ENCODE peak calls at places on chromosomes 6 and 20, in seven cellular contexts. U is AG10803, N is cardiac fibroblast, C is MM.1S, A is brain microvascular endothelial cell, X is ovary, H is transverse colon. W is an unnamed sample.

GRCh38 chr6:161226005-161226964 is 47.6 kb downstream of the AGPAT4 start:
- DNase-seq in N (no peak), A (no peak), X (peak), H (no peak), U (no peak), C (peak), W (no peak)

GRCh38 chr6:138844203-138844602 is 48.3 kb downstream of the ECT2L start:
- DNase-seq in U (peak), X (peak), C (no peak), N (peak), A (peak), H (no peak), W (peak)

GRCh38 chr6:110646951-110647910 is 168.0 kb downstream of the CDK19 start:
- DNase-seq in H (no peak), C (no peak), U (no peak), A (no peak), X (no peak), N (no peak), W (no peak)

GRCh38 chr6:82836022-82836575 is 229.5 kb downstream of the UBE3D start:
- DNase-seq in N (no peak), H (no peak), C (no peak), A (no peak), U (no peak), X (no peak), W (no peak)

GRCh38 chr6:142819603-142820335 is 125.2 kb downstream of the HIVEP2 start:
- DNase-seq in N (peak), U (no peak), C (peak), A (no peak), H (no peak), X (no peak), W (peak)

GRCh38 chr20:7497985-7498384 is 442.3 kb downstream of the HAO1 start:
- DNase-seq in U (peak), C (no peak), X (no peak), A (peak), H (no peak), N (peak), W (peak)

GRCh38 chr6:57256541-57256940 is 34.4 kb upstream of the RAB23 start:
- DNase-seq in U (no peak), X (no peak), H (no peak), A (peak), N (peak), C (no peak), W (peak)

GRCh38 chr6:40585661-40586269 is 1.4 kb downstream of the LRFN2 start:
- DNase-seq in X (no peak), N (no peak), A (no peak), U (no peak), C (no peak), H (no peak), W (no peak)

GRCh38 chr6:64012351-64013060 is 376.9 kb downstream of the PHF3 start:
- DNase-seq in U (peak), C (peak), H (peak), A (peak), N (peak), X (no peak), W (peak)

GRCh38 chr20:17595846-17596245 is 26.0 kb downstream of the DSTN start:
- DNase-seq in N (no peak), U (no peak), X (no peak), A (no peak), C (no peak), H (no peak), W (no peak)

GRCh38 chr20:17594443-17594842 is 24.6 kb downstream of the DSTN start:
- DNase-seq in A (peak), N (peak), U (peak), H (no peak), C (no peak), X (no peak), W (peak)

GRCh38 chr20:17590245-17590644 is 20.4 kb downstream of the DSTN start:
- DNase-seq in X (no peak), U (no peak), C (no peak), A (no peak), N (no peak), H (no peak), W (no peak)

GRCh38 chr20:17598013-17598550 is 28.2 kb downstream of the DSTN start:
- DNase-seq in C (no peak), A (no peak), X (no peak), N (no peak), U (no peak), H (no peak), W (no peak)

GRCh38 chr20:17593902-17594301 is 24.0 kb downstream of the DSTN start:
- DNase-seq in N (no peak), H (no peak), U (no peak), X (no peak), C (no peak), A (no peak), W (no peak)
- H3K4me3 ChIP-seq in N (no peak), H (no peak), U (no peak), X (no peak), C (no peak), A (no peak), W (no peak)

GRCh38 chr6:89183294-89183693 is 33.9 kb downstream of the GABRR1 start:
- DNase-seq in U (no peak), A (no peak), C (no peak), N (no peak), H (no peak), X (no peak), W (no peak)
- TF ChIP-seq CTCF in U (no peak), A (no peak), C (no peak), N (no peak), H (no peak), X (no peak), W (no peak)

DNA sequence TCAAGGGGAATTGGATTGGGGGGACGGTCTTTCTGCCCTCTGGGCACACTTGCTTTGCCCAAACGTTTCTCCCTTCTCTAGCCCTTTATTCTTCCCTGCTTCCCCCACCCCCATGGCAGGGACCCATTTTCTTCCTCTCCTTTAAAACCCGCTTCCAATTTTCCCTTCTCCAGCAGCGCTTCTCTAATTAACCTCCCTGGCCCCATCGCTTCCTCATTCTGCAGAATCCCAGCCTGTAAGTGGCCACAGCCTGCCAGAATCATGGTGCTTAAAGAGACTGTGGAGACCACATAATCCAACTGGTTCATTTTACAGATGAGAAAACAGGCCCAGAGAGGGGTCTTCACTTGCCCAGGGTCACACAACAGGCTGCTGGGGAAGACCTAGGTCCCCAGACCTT is 61.4 kb downstream of the CPNE5 start:
- DNase-seq in U (no peak), X (no peak), H (no peak), A (no peak), N (no peak), C (no peak), W (no peak)
- H3K4me3 ChIP-seq in U (no peak), X (no peak), H (no peak), A (no peak), N (no peak), C (no peak), W (no peak)

DNA sequence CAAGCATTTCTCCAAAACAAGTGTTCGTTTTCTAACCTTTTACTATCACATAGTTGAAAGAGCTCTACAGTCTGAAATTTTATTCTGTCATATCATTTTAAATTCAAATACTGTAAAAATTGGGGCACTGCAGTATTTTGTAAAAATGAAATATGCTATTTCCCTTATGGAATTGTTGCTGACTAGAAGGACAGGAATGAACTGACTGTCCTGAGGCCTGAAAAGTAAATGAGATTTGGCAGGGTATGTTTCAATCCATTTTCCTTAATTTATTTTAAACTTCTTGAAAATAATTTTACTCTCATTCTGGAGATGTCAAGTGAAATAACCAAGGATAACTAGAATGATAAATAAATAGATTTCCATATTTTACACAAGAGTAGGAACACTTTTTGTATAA is 11.9 kb upstream of the PNRC1 start:
- DNase-seq in H (no peak), A (no peak), C (no peak), U (no peak), N (no peak), X (no peak), W (no peak)
- TF ChIP-seq CTCF in H (no peak), A (no peak), C (no peak), U (no peak), N (no peak), X (no peak), W (no peak)

GRCh38 chr6:159174263-159174974 is 5.2 kb downstream of the FNDC1 start:
- DNase-seq in A (peak), U (peak), H (peak), N (peak), C (peak), X (peak), W (peak)
- H3K4me3 ChIP-seq in A (no peak), U (no peak), H (no peak), N (no peak), C (no peak), X (no peak), W (no peak)

DNA sequence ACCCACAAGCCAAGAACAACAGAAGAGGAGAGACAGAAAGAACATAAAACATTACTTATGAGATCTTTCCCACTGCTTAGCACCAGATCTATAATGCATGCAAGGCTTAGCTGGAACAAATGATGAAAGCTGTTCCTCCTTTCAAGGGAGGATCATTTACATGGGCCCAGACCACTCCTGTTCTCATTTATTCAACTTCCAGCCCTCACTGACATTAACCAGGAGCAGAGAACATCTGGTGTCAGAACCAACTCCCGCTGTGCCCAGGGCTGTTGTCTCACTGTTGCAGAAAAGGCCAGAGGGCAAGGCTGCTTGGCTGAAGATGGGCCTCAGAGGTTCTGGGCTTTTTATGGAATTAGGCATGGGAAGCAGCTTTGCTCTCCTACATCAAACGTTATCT is 164.1 kb downstream of the GMPR start:
- DNase-seq in U (peak), N (no peak), C (no peak), X (peak), H (no peak), A (no peak), W (no peak)
- TF ChIP-seq CTCF in U (no peak), N (no peak), C (no peak), X (no peak), H (no peak), A (no peak), W (no peak)

GRCh38 chr20:41168281-41169183 is 31.2 kb downstream of the PLCG1 start:
- DNase-seq in U (no peak), H (peak), X (peak), C (no peak), A (no peak), N (no peak), W (no peak)
- H3K4me3 ChIP-seq in U (no peak), H (no peak), X (no peak), C (no peak), A (no peak), N (no peak), W (no peak)

DNA sequence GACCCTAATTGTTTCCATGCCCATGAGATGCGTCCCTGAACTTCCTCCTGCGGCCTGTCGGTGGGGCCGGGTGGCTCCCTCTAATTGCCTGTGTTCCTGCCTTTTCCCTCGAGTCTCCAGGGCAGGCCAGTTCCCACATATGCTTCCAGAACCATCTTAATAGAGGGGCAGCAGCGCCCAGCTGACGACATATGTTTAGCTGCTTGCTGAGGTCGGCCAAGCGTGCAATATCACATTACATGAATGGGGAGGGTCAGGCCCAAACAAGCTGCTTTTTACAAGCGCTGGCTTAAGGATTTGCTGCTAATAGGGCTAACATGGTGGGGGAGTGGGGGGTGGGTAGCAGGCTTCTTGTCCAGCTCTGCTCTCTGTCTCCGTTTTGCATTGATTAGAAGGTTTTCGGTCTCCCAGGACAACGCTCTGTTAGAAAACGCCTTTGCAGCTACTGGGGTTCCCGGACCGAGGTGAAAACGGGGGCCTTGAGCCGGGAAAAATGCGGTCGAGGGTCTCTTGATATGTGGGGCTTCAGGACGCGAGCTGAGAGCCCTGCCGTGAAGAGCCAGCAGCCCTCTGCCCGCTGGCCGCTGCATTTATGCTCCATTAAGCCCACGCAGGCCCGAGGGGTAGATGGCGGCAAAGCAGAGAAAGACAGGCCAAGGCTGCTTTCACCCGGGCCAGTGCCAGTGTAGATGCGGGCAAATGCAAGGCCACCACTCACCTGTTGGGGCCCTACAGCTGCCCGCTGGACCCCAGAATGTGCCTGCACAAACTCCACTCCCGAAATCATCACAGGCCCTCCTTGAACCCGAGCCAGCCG is 308.5 kb downstream of the BMP7 start:
- DNase-seq in A (no peak), N (no peak), C (no peak), H (no peak), X (no peak), U (peak), W (no peak)
- TF ChIP-seq CTCF in A (peak), N (no peak), C (no peak), H (no peak), X (no peak), U (no peak), W (no peak)

DNA sequence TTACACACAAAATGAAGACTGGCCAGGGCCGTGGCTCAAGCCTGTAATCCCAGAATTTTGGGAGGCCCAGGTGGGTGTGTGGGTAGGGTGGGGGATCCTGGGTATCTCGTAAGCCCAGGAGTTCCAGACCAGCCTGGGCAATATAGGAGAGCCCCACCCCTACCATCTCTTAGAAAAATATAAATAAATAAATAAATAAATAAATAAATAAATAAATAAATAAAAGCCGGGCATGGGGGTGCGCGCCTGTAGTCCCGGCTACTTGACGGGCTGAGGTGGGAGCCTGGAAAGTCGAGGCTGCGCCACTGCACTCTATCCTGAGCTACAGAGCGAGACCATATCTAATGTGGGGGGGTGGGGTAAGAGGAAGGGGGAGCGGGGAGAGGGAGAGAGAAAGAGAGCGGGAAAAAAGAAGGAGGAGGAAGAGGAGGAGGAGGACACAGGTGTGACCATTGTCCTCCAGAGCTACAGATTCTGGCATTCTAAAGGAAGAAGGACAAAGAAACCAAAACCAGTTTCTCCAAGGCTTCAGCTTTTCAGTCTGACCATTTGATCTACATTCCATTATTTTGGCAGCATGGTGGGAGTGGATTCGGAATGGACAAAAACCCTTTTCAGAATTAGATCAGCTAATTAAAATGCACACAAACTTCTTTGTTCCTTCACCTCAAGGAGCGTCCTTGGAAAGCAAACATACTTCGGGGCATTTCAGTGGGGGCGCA is 616 bp upstream of the C6orf141 start:
- DNase-seq in H (no peak), N (no peak), C (no peak), U (no peak), X (no peak), A (no peak), W (no peak)
- H3K4me3 ChIP-seq in H (peak), N (peak), C (peak), U (no peak), X (peak), A (peak), W (peak)

W was measured in fibroblast of pulmonary artery.